ENCODE peak calls at places on chromosomes 1 and 21, in six cellular contexts. E is CD8-positive, alpha-beta T cell; T is prostate gland; M is breast epithelium; U is heart left ventricle; G is thoracic aorta. N is an unnamed sample.

GRCh38 chr1:87878873-87879272 is 550.2 kb downstream of the LMO4 start:
- DNase-seq in E (no peak), T (no peak), M (no peak), U (no peak), G (no peak), N (no peak)

GRCh38 chr1:244869950-244870349 is 5.6 kb upstream of the HNRNPU start:
- DNase-seq in E (no peak), T (no peak), M (no peak), U (no peak), G (no peak), N (no peak)

GRCh38 chr1:43963006-43963405 is 6.8 kb upstream of the DPH2 start:
- DNase-seq in E (no peak), T (no peak), M (no peak), U (no peak), G (no peak), N (no peak)

GRCh38 chr1:44103270-44104131 is 15.1 kb upstream of the KLF17 start:
- DNase-seq in E (no peak), T (no peak), M (no peak), U (no peak), G (no peak), N (no peak)

GRCh38 chr1:15749399-15750291 is 7.3 kb downstream of the TMEM82 start:
- DNase-seq in E (peak; percentile 9), T (no peak), M (no peak), U (no peak), G (peak; percentile 81), N (no peak)

GRCh38 chr21:44761011-44761729 is 40.5 kb downstream of the UBE2G2 start:
- DNase-seq in E (no peak), T (no peak), M (no peak), U (no peak), G (no peak), N (no peak)

GRCh38 chr1:228734881-228735801 is at the start of gene RHOU:
- DNase-seq in E (peak; percentile 57), T (peak; percentile 74), M (peak; percentile 69), U (peak; percentile 79), G (no peak), N (peak; percentile 50)

GRCh38 chr1:85342177-85342576 is 65.7 kb upstream of the BCL10 start:
- DNase-seq in E (no peak), T (no peak), M (no peak), U (no peak), G (no peak), N (no peak)

GRCh38 chr1:206900149-206900548 is 2.9 kb downstream of the IL24 start:
- DNase-seq in E (no peak), T (no peak), M (no peak), U (no peak), G (no peak), N (no peak)
- H3K27ac ChIP-seq in E (no peak overlapping the region), T (no peak overlapping the region), M (no peak overlapping the region), U (no peak overlapping the region), G (no peak overlapping the region), N (peak overlapping the region; percentile 37)

GRCh38 chr1:185318431-185319151 is 1.5 kb upstream of the IVNS1ABP start:
- DNase-seq in E (no peak), T (no peak), M (no peak), U (no peak), G (no peak), N (no peak)
- H3K27ac ChIP-seq in E (peak overlapping the region; percentile 86), T (peak overlapping the region; percentile 94), M (peak overlapping the region; percentile 89), U (no peak overlapping the region), G (peak overlapping the region; percentile 93), N (peak overlapping the region; percentile 100)

GRCh38 chr1:36024761-36025303 is 59.1 kb upstream of the TEKT2 start:
- DNase-seq in E (no peak), T (no peak), M (no peak), U (no peak), G (no peak), N (no peak)

GRCh38 chr1:36027766-36028165 is 56.1 kb upstream of the TEKT2 start:
- DNase-seq in E (no peak), T (no peak), M (no peak), U (no peak), G (no peak), N (no peak)

GRCh38 chr1:36023098-36023769 is 60.7 kb upstream of the TEKT2 start:
- DNase-seq in E (no peak), T (peak; percentile 15), M (no peak), U (no peak), G (no peak), N (no peak)
- H3K27ac ChIP-seq in E (no peak overlapping the region), T (peak overlapping the region; percentile 49), M (no peak overlapping the region), U (no peak overlapping the region), G (peak overlapping the region; percentile 41), N (no peak overlapping the region)

GRCh38 chr1:234541281-234541975 is 62.4 kb upstream of the TARBP1 start:
- DNase-seq in E (no peak), T (no peak), M (no peak), U (no peak), G (no peak), N (no peak)
- H3K27ac ChIP-seq in E (no peak overlapping the region), T (peak overlapping the region; percentile 82), M (peak overlapping the region; percentile 86), U (no peak overlapping the region), G (no peak overlapping the region), N (no peak overlapping the region)

DNA sequence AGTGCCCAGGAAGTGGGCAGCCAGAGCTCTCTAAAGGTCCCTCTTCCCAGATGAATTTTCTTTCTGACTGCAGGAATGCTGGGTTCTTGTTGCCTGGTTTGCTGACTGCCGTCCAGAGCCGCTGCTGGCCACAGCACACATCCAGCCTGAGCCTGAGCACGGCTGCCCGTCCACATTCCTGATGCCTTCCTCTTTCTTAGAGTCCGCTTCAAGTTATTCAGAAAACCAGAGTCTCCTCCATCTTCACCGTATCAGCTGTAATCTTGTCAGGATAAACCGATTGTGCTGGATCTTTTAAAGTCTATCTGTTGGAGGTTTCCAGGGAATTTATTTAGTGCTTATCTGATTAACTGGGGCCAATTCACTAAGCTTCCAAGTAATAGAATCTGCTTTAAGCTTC is 84.8 kb upstream of the BCAR3 start:
- DNase-seq in E (no peak), T (peak; percentile 19), M (peak; percentile 27), U (no peak), G (no peak), N (no peak)
- H3K27ac ChIP-seq in E (no peak overlapping the region), T (no peak overlapping the region), M (no peak overlapping the region), U (no peak overlapping the region), G (no peak overlapping the region), N (no peak overlapping the region)

GRCh38 chr21:41979751-41980369 is 26.0 kb upstream of the C2CD2 start:
- DNase-seq in E (no peak), T (no peak), M (peak; percentile 11), U (no peak), G (no peak), N (no peak)
- H3K27ac ChIP-seq in E (no peak overlapping the region), T (no peak overlapping the region), M (no peak overlapping the region), U (no peak overlapping the region), G (no peak overlapping the region), N (no peak overlapping the region)

GRCh38 chr1:116324411-116324810 is 48.6 kb upstream of the ATP1A1 start:
- DNase-seq in E (no peak), T (no peak), M (no peak), U (no peak), G (no peak), N (no peak)
- H3K27ac ChIP-seq in E (peak overlapping the region; percentile 30), T (no peak overlapping the region), M (peak overlapping the region; percentile 83), U (no peak overlapping the region), G (no peak overlapping the region), N (peak overlapping the region; percentile 18)

GRCh38 chr1:45412899-45413298 is 72.7 kb upstream of the MUTYH start:
- DNase-seq in E (no peak), T (no peak), M (no peak), U (no peak), G (no peak), N (no peak)
- H3K27ac ChIP-seq in E (no peak overlapping the region), T (no peak overlapping the region), M (peak overlapping the region; percentile 42), U (no peak overlapping the region), G (no peak overlapping the region), N (no peak overlapping the region)

GRCh38 chr1:152517237-152517811 is 3.0 kb downstream of the CRCT1 start:
- DNase-seq in E (no peak), T (no peak), M (no peak), U (no peak), G (no peak), N (no peak)
- H3K27ac ChIP-seq in E (no peak overlapping the region), T (no peak overlapping the region), M (no peak overlapping the region), U (no peak overlapping the region), G (no peak overlapping the region), N (no peak overlapping the region)

GRCh38 chr1:203645996-203646395 is 19.4 kb downstream of the ATP2B4 start:
- DNase-seq in E (no peak), T (no peak), M (no peak), U (no peak), G (no peak), N (no peak)

GRCh38 chr1:203650012-203650836 is 23.6 kb downstream of the ATP2B4 start:
- DNase-seq in E (peak; percentile 86), T (peak; percentile 53), M (no peak), U (peak; percentile 65), G (no peak), N (peak; percentile 74)

GRCh38 chr1:203649551-203650011 is 22.9 kb downstream of the ATP2B4 start:
- DNase-seq in E (peak; percentile 50), T (no peak), M (no peak), U (no peak), G (no peak), N (no peak)

GRCh38 chr1:203644661-203645510 is 18.3 kb downstream of the ATP2B4 start:
- DNase-seq in E (no peak), T (no peak), M (no peak), U (no peak), G (no peak), N (no peak)

GRCh38 chr1:203648281-203648680 is 21.6 kb downstream of the ATP2B4 start:
- DNase-seq in E (no peak), T (no peak), M (no peak), U (no peak), G (no peak), N (no peak)
- H3K27ac ChIP-seq in E (no peak overlapping the region), T (no peak overlapping the region), M (no peak overlapping the region), U (no peak overlapping the region), G (no peak overlapping the region), N (no peak overlapping the region)

N was measured in CD4-positive, alpha-beta T cell.